ENCODE peak calls at places on chromosomes 7 and 10, in four cellular contexts. P is foreskin keratinocyte; L is CD4-positive, alpha-beta T cell; Y is A549. D is an unnamed sample.

GRCh38 chr10:102001435-102002068 is 54.4 kb downstream of the ARMH3 start:
- DNase-seq in P (no peak), L (no peak), Y (no peak), D (no peak)

GRCh38 chr10:24901686-24902399 is 50.6 kb downstream of the PRTFDC1 start:
- DNase-seq in Y (peak; percentile 88), L (no peak), P (peak; percentile 91), D (peak; percentile 92)

GRCh38 chr7:106376026-106376799 is 91.4 kb upstream of the NAMPT start:
- DNase-seq in Y (no peak), P (no peak), L (no peak), D (no peak)

GRCh38 chr7:16299853-16300252 is 121.5 kb downstream of the CRPPA start:
- DNase-seq in L (no peak), Y (peak; percentile 38), P (no peak), D (no peak)

GRCh38 chr7:47951374-47951773 is 3.1 kb upstream of the PKD1L1 start:
- DNase-seq in L (no peak), Y (no peak), P (no peak), D (no peak)

GRCh38 chr7:47303014-47303694 is 278.8 kb downstream of the TNS3 start:
- DNase-seq in Y (no peak), L (no peak), P (no peak), D (no peak)

GRCh38 chr10:110324201-110324804 is 19.6 kb upstream of the SMNDC1 start:
- DNase-seq in Y (peak; percentile 48), L (no peak), P (no peak), D (no peak)

GRCh38 chr7:36092221-36092771 is 60.8 kb upstream of the EEPD1 start:
- DNase-seq in P (no peak), L (no peak), Y (no peak), D (no peak)

GRCh38 chr7:105268511-105269392 is 120.0 kb downstream of the SRPK2 start:
- DNase-seq in P (peak; percentile 45), Y (peak; percentile 40), L (no peak), D (peak; percentile 63)

GRCh38 chr7:73718905-73719805 is at the start of gene STX1A:
- DNase-seq in L (peak; percentile 40), P (no peak), Y (peak; percentile 66), D (peak; percentile 87)

GRCh38 chr10:92156874-92157273 is 134.0 kb downstream of the CPEB3 start:
- DNase-seq in Y (no peak), P (no peak), L (no peak), D (no peak)

GRCh38 chr7:33044986-33045385 is 17.6 kb downstream of the NT5C3A start:
- DNase-seq in Y (no peak), L (no peak), P (no peak), D (no peak)

GRCh38 chr10:14405076-14406065 is 74.6 kb upstream of the FRMD4A start:
- DNase-seq in Y (peak; percentile 24), L (no peak), P (peak; percentile 34), D (no peak)

GRCh38 chr10:25206693-25207414 is 32.1 kb downstream of the GPR158 start:
- DNase-seq in L (no peak), Y (no peak), P (no peak), D (no peak)

GRCh38 chr7:75878769-75879596 is at the start of gene RHBDD2:
- DNase-seq in L (peak; percentile 96), Y (peak; percentile 92), P (peak; percentile 57), D (peak; percentile 99)

GRCh38 chr10:101781984-101782810 is 1.0 kb downstream of the NPM3 start:
- DNase-seq in Y (no peak), L (no peak), P (no peak), D (no peak)

GRCh38 chr10:88184543-88185297 is 321.3 kb downstream of the PTEN start:
- DNase-seq in Y (no peak), P (no peak), L (no peak), D (no peak)
- H3K27ac ChIP-seq in Y (no peak overlapping the region), P (no peak overlapping the region), L (no peak overlapping the region), D (no peak overlapping the region)

GRCh38 chr10:78169214-78169613 is 135.6 kb downstream of the RPS24 start:
- DNase-seq in Y (no peak), L (no peak), P (no peak), D (no peak)

GRCh38 chr10:78162867-78163266 is 129.2 kb downstream of the RPS24 start:
- DNase-seq in P (no peak), L (no peak), Y (no peak), D (no peak)

GRCh38 chr10:78164687-78165086 is 131.0 kb downstream of the RPS24 start:
- DNase-seq in L (no peak), P (no peak), Y (no peak), D (no peak)

GRCh38 chr10:78165172-78165571 is 131.5 kb downstream of the RPS24 start:
- DNase-seq in P (no peak), L (no peak), Y (no peak), D (no peak)

DNA sequence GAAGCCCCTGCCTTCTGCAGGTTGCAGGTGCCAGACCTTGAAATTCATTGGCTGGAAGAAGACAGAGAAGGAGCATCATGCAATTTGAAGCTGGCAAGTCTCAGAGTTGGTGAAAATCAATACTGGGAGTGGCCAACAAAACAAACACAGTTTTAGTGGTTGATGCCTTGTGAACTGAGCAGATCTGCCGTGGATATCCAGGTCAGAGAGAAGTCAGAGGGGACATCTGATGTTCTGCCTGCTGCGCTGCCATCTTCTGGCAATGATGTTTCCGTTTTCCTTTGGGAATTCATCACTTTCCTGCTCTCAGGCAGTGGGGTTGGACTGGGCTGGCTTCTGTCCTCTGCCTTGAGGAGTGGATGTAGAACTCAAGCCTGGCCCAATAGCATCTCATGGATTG is 132.0 kb downstream of the RPS24 start:
- DNase-seq in P (no peak), Y (peak; percentile 29), L (no peak), D (no peak)
- TF ChIP-seq CTCF in P (peak; percentile 37), Y (peak; percentile 28), L (no peak), D (no peak)

DNA sequence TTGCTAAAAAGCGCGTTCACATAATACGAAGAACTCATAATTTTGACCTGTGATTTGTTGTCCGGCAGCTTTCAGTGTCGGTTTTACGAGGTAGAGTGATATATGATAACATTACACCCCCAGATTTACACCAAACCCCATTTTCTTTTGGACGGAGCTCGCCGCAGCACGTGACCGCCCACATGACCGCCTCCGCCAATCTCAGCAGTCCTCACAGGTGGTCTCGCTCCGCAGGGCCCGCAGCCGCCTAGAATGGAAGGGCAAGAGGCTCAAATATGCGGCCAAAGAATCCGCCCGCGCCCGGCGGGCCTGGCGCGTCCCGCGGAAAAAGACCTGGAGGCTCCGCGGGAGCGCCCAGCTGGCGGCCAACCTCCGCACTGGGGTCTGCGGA is at the start of gene HOXA7:
- DNase-seq in P (peak; percentile 50), L (no peak), Y (peak; percentile 73), D (no peak)
- H3K27ac ChIP-seq in P (peak within 1 kb of the TSS; percentile 80), L (no peak within 1 kb of the TSS), Y (peak within 1 kb of the TSS; percentile 74), D (peak within 1 kb of the TSS; percentile 90)

DNA sequence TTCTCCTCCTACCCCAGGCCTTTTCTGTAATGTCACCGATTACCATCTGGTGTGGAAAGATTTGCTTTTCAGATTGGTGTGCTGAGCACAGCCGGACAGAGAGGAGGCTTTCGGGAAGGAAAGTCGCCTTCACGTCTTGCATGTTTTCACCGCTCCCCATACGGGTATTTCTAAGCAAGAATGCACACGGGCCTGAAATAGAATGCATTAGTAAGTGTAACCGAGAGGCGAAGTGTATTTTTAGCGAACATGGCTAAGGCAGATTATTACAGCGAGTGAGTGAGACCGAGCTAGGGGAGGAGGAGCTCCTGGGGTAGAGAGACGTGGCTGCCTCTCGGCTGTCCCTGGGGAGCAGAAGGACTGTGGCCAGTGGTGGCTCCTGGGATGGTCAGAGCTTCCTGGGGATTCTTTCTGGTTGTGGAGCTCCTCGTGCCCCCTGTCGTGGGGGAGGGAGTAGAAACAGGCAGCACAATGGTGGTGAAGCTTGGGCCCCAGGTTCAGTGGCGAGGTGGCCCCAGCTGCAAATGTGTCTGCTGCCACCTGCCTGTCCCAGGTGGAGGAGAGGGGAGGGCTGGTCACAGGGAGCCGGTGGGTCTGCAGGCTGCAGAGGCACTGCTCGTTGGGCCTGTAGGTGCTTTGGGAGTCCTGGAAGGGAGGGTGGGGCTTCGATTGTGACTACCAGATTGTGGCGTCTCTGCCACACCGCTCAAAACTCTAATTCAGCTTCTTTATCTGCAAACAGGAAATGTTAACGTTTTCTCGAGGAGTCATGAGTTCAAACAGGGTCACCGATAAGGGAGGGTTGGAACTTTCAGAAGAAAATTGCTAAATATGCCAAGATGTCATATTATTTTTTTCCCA is 135.8 kb downstream of the CAMK1D start:
- DNase-seq in L (peak; percentile 20), P (no peak), Y (peak; percentile 13), D (no peak)
- TF ChIP-seq CTCF in L (no peak), P (no peak), Y (no peak), D (no peak)

GRCh38 chr7:111498608-111499007 is 63.7 kb downstream of the IMMP2L start:
- DNase-seq in P (no peak), L (no peak), Y (no peak), D (no peak)
- H3K27ac ChIP-seq in P (peak overlapping the region; percentile 53), L (no peak overlapping the region), Y (peak overlapping the region; percentile 74), D (no peak overlapping the region)

GRCh38 chr7:7438851-7439250 is 96.8 kb downstream of the COL28A1 start:
- DNase-seq in Y (peak; percentile 94), L (no peak), P (peak; percentile 94), D (peak; percentile 92)
- TF ChIP-seq CTCF in Y (no peak), L (no peak), P (peak; percentile 26), D (no peak)

GRCh38 chr10:132630156-132630555 is 92.6 kb downstream of the INPP5A start:
- DNase-seq in L (no peak), P (no peak), Y (no peak), D (no peak)
- H3K27ac ChIP-seq in L (no peak overlapping the region), P (no peak overlapping the region), Y (no peak overlapping the region), D (no peak overlapping the region)

GRCh38 chr7:3673524-3673923 is 372.5 kb downstream of the SDK1 start:
- DNase-seq in P (no peak), Y (peak; percentile 19), L (peak; percentile 41), D (peak; percentile 15)
- TF ChIP-seq CTCF in P (peak; percentile 51), Y (peak; percentile 33), L (peak; percentile 53), D (peak; percentile 36)

DNA sequence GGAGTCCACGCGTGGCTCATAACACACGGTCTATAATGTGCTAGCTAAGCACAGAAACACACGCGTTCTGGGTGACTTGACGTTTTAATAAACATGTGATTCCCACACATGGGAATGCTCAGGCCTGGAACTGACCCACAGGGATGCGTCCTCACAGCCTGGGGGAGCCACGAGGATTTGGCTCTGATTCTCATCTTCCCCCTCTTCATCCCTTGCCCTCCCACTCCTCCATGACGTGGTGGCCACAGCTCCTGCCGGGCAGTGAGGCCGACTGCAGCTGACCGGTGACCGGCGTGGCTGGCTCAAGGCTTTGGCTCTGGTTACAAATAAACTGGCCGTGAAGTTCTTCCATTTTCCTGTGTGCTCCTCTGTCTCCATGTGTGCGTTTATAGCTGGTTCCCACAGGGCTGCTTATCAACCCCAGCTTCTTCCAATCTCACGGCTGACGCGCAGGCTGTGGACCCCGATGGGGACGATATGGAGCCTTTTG is 40.9 kb upstream of the KLF6 start:
- DNase-seq in Y (no peak), P (no peak), L (no peak), D (no peak)
- H3K27ac ChIP-seq in Y (peak overlapping the region; percentile 77), P (peak overlapping the region; percentile 74), L (no peak overlapping the region), D (peak overlapping the region; percentile 93)

D was measured in RWPE1.